ENCODE peak calls at places on chromosomes 11 and 22, in ten cellular contexts. P is naive thymus-derived CD8-positive, alpha-beta T cell; R is GM12891; J is naive thymus-derived CD4-positive, alpha-beta T cell; C is heart left ventricle; K is RPMI8226; N is endothelial cell; V is GM04504; F is lower lobe of right lung; E is NCI-H2029 treated with DMSO at 0.1 percent for 48 hours. L is an unnamed sample.
A peak's percentile ranks its signal among the peaks of the same experiment; 100 is the strongest.

GRCh38 chr22:19849800-19850481 is 4.7 kb downstream of the GNB1L start:
- DNase-seq in P (no peak), R (no peak), J (no peak), C (no peak), K (no peak), N (no peak), V (no peak), F (peak; percentile 81), E (no peak), L (peak; percentile 45)

GRCh38 chr11:101944896-101945295 is 28.6 kb upstream of the ANGPTL5 start:
- DNase-seq in P (no peak), R (no peak), J (no peak), C (no peak), K (no peak), N (no peak), V (no peak), F (no peak), E (no peak), L (no peak)

GRCh38 chr22:29313126-29314071 is 2.1 kb downstream of the RASL10A start:
- DNase-seq in P (no peak), R (peak; percentile 53), J (no peak), C (no peak), K (no peak), N (no peak), V (no peak), F (peak; percentile 60), E (no peak), L (no peak)

GRCh38 chr11:69437001-69437875 is 44.2 kb upstream of the LINC01488 start:
- DNase-seq in P (peak; percentile 56), R (no peak), J (no peak), C (peak; percentile 13), K (no peak), N (no peak), V (no peak), F (peak; percentile 84), E (no peak), L (no peak)

GRCh38 chr11:74948546-74948897 is 369 bp downstream of the XRRA1 start:
- DNase-seq in P (no peak), R (no peak), J (no peak), C (no peak), K (no peak), N (no peak), V (no peak), F (no peak), E (no peak), L (no peak)

GRCh38 chr11:61586792-61587430 is 6.0 kb upstream of the SYT7 start:
- DNase-seq in P (no peak), R (no peak), J (no peak), C (no peak), K (no peak), N (no peak), V (no peak), F (no peak), E (no peak), L (no peak)

GRCh38 chr11:47207459-47207858 is 7.3 kb upstream of the DDB2 start:
- DNase-seq in P (no peak), R (no peak), J (no peak), C (no peak), K (no peak), N (no peak), V (no peak), F (no peak), E (no peak), L (no peak)

GRCh38 chr11:62157603-62158002 is 32.4 kb upstream of the SCGB1D1 start:
- DNase-seq in P (no peak), R (no peak), J (no peak), C (no peak), K (no peak), N (no peak), V (no peak), F (no peak), E (no peak), L (no peak)

GRCh38 chr11:4697583-4697982 is at the start of gene OR51E2:
- DNase-seq in P (no peak), R (no peak), J (no peak), C (no peak), K (no peak), N (no peak), V (peak; percentile 3), F (no peak), E (peak; percentile 69), L (no peak)

GRCh38 chr11:19281041-19281440 is 40.3 kb upstream of the E2F8 start:
- DNase-seq in P (no peak), R (no peak), J (no peak), C (no peak), K (peak; percentile 9), N (no peak), V (no peak), F (no peak), E (no peak), L (no peak)